ENCODE peak calls at places on chromosomes 2 and 18, in ten cellular contexts. Y is MM.1S, B is IMR-90, E is GM23338, S is fibroblast of lung, R is OCI-LY7, L is neural progenitor cell, X is HCT116, H is osteoblast, K is H1. M is an unnamed sample.

GRCh38 chr2:26922638-26923466 is 47.6 kb upstream of the MAPRE3 start:
- DNase-seq in Y (peak; percentile 46), B (peak; percentile 6), E (peak; percentile 89), S (peak; percentile 38), R (peak; percentile 61), L (peak; percentile 82), X (peak; percentile 47), H (peak; percentile 88), K (no peak), M (peak; percentile 45)

GRCh38 chr2:10995366-10995970 is 83.7 kb downstream of the KCNF1 start:
- DNase-seq in Y (no peak), B (no peak), E (no peak), S (no peak), R (no peak), L (no peak), X (no peak), H (no peak), K (no peak), M (no peak)

GRCh38 chr18:70288851-70289328 is at the start of gene SOCS6:
- DNase-seq in Y (peak; percentile 72), B (peak; percentile 66), E (peak; percentile 76), S (peak; percentile 73), R (no peak), L (peak; percentile 88), X (no peak), H (peak; percentile 97), K (peak; percentile 76), M (peak; percentile 70)

GRCh38 chr2:178934571-178934970 is 115.4 kb downstream of the CCDC141 start:
- DNase-seq in Y (no peak), B (no peak), E (no peak), S (no peak), R (no peak), L (no peak), X (no peak), H (no peak), K (no peak), M (no peak)

GRCh38 chr2:187982668-187983067 is 309.0 kb upstream of the GULP1 start:
- DNase-seq in Y (peak; percentile 96), B (peak; percentile 92), E (no peak), S (peak; percentile 93), R (no peak), L (no peak), X (no peak), H (peak; percentile 50), K (no peak), M (peak; percentile 56)

GRCh38 chr2:9594361-9595063 is 36.3 kb downstream of the YWHAQ start:
- DNase-seq in Y (no peak), B (peak; percentile 91), E (no peak), S (peak; percentile 97), R (no peak), L (no peak), X (peak; percentile 59), H (peak; percentile 79), K (no peak), M (peak; percentile 94)

GRCh38 chr2:106701134-106701994 is 184.6 kb downstream of the ST6GAL2 start:
- DNase-seq in Y (no peak), B (no peak), E (no peak), S (no peak), R (no peak), L (no peak), X (no peak), H (peak; percentile 38), K (no peak), M (no peak)

GRCh38 chr2:210522399-210522798 is 34.0 kb upstream of the CPS1 start:
- DNase-seq in Y (no peak), B (no peak), E (no peak), S (no peak), R (no peak), L (no peak), X (no peak), H (no peak), K (no peak), M (no peak)

GRCh38 chr2:28610583-28611201 is 114.8 kb downstream of the PLB1 start:
- DNase-seq in Y (no peak), B (peak; percentile 96), E (no peak), S (peak; percentile 98), R (no peak), L (no peak), X (peak; percentile 86), H (peak; percentile 95), K (no peak), M (peak; percentile 98)

GRCh38 chr2:14642499-14642898 is 10.0 kb downstream of the LRATD1 start:
- DNase-seq in Y (no peak), B (no peak), E (peak; percentile 54), S (no peak), R (peak; percentile 4), L (no peak), X (no peak), H (no peak), K (no peak), M (no peak)

GRCh38 chr2:212940816-212941215 is 210.6 kb downstream of the IKZF2 start:
- DNase-seq in Y (no peak), B (peak; percentile 34), E (peak; percentile 88), S (peak; percentile 69), R (no peak), L (peak; percentile 83), X (peak; percentile 51), H (no peak), K (no peak), M (peak; percentile 85)

GRCh38 chr2:235171511-235172130 is 219.8 kb downstream of the SH3BP4 start:
- DNase-seq in Y (no peak), B (peak; percentile 81), E (no peak), S (peak; percentile 76), R (no peak), L (no peak), X (no peak), H (no peak), K (no peak), M (peak; percentile 54)

GRCh38 chr2:69073928-69074575 is 61.1 kb downstream of the ANTXR1 start:
- DNase-seq in Y (no peak), B (no peak), E (no peak), S (peak; percentile 65), R (no peak), L (no peak), X (no peak), H (no peak), K (no peak), M (peak; percentile 47)

GRCh38 chr2:152647417-152648010 is 69.7 kb downstream of the PRPF40A start:
- DNase-seq in Y (no peak), B (peak; percentile 49), E (peak; percentile 24), S (peak; percentile 61), R (no peak), L (peak; percentile 45), X (no peak), H (no peak), K (no peak), M (no peak)
- H3K36me3 ChIP-seq in Y (peaks cover 3% of the 10 kb centered on the region), B (peaks cover 4% of the 10 kb centered on the region), E (peaks cover 6% of the 10 kb centered on the region), S (no peaks in the 10 kb centered on the region), R (peaks cover 37% of the 10 kb centered on the region), L (no peaks in the 10 kb centered on the region), X (peaks cover 14% of the 10 kb centered on the region), H (peaks cover 20% of the 10 kb centered on the region), K (peaks cover 39% of the 10 kb centered on the region), M (peaks cover 31% of the 10 kb centered on the region)

GRCh38 chr18:26568926-26569700 is 20.8 kb upstream of the KCTD1 start:
- DNase-seq in Y (no peak), B (no peak), E (no peak), S (no peak), R (no peak), L (no peak), X (no peak), H (no peak), K (no peak), M (no peak)
- H3K4me2 ChIP-seq in Y (no peak overlapping the region), B (no peak overlapping the region), E (peak overlapping the region; percentile 39), S (no peak overlapping the region), R (no peak overlapping the region), L (no peak overlapping the region), X (peak overlapping the region; percentile 38), H (no peak overlapping the region), K (peak overlapping the region; percentile 32), M (no peak overlapping the region)

GRCh38 chr2:241270531-241270930 is 44.9 kb downstream of the HDLBP start:
- DNase-seq in Y (no peak), B (no peak), E (no peak), S (no peak), R (no peak), L (no peak), X (no peak), H (peak; percentile 5), K (no peak), M (no peak)
- H3K27ac ChIP-seq in Y (no peak overlapping the region), B (no peak overlapping the region), E (no peak overlapping the region), S (peak overlapping the region; percentile 7), R (no peak overlapping the region), L (no peak overlapping the region), X (no peak overlapping the region), H (peak overlapping the region; percentile 61), K (no peak overlapping the region), M (no peak overlapping the region)

GRCh38 chr2:16179701-16180402 is 239.5 kb downstream of the MYCN start:
- DNase-seq in Y (no peak), B (no peak), E (peak; percentile 32), S (no peak), R (no peak), L (no peak), X (no peak), H (no peak), K (no peak), M (no peak)
- H3K36me3 ChIP-seq in Y (no peaks in the 10 kb centered on the region), B (no peaks in the 10 kb centered on the region), E (no peaks in the 10 kb centered on the region), S (no peaks in the 10 kb centered on the region), R (no peaks in the 10 kb centered on the region), L (no peaks in the 10 kb centered on the region), X (no peaks in the 10 kb centered on the region), H (no peaks in the 10 kb centered on the region), K (no peaks in the 10 kb centered on the region), M (no peaks in the 10 kb centered on the region)

M was measured in mammary epithelial cell.